ENCODE peak calls at places on chromosomes 2 and 18, in five cellular contexts. N is lower leg skin, D is sigmoid colon, C is foreskin fibroblast, W is amniotic stem cell. Y is an unnamed sample.

GRCh38 chr2:11495844-11496271 is 29.9 kb upstream of the E2F6 start:
- DNase-seq in N (no peak), D (no peak), C (no peak), W (no peak), Y (no peak)

GRCh38 chr2:46954951-46955571 is 39.5 kb upstream of the MCFD2 start:
- DNase-seq in N (peak), D (peak), C (peak), W (peak), Y (peak)

GRCh38 chr2:70190413-70191243 is at the start of gene C2orf42:
- DNase-seq in N (peak), D (peak), C (peak), W (peak), Y (peak)

GRCh38 chr2:202883987-202884675 is 12.6 kb upstream of the ICA1L start:
- DNase-seq in N (no peak), D (no peak), C (peak), W (no peak), Y (no peak)

GRCh38 chr2:71156531-71156930 is 26.1 kb downstream of the MPHOSPH10 start:
- DNase-seq in N (no peak), D (peak), C (peak), W (no peak), Y (no peak)

GRCh38 chr2:152363933-152364332 is 29.0 kb downstream of the FMNL2 start:
- DNase-seq in N (no peak), D (no peak), C (no peak), W (no peak), Y (no peak)

GRCh38 chr18:32714571-32715148 is 58.2 kb downstream of the KLHL14 start:
- DNase-seq in N (no peak), D (no peak), C (peak), W (no peak), Y (no peak)

GRCh38 chr2:170911314-170911889 is 17.7 kb upstream of the GORASP2 start:
- DNase-seq in N (no peak), D (no peak), C (no peak), W (no peak), Y (no peak)

GRCh38 chr18:61199131-61199903 is 133.9 kb upstream of the CDH20 start:
- DNase-seq in N (no peak), D (no peak), C (peak), W (peak), Y (no peak)

Y was measured in pulmonary artery endothelial cell.